ENCODE peak calls at places on chromosomes 12 and 14, in eight cellular contexts. Y is cardiac fibroblast; T is H54; A is GM20000; S is NCI-H2029; J is activated CD4-positive, alpha-beta T cell treated with anti-CD3 and anti-CD28 coated beads, Interleukin-2, amount 50 U/mL, for 1 hour; L is stomach; U is CD8-positive, alpha-beta memory T cell. Q is an unnamed sample.

GRCh38 chr12:62640910-62641448 is 174.4 kb downstream of the MON2 start:
- DNase-seq in Y (peak), T (peak), A (peak), S (no peak), J (no peak), L (no peak), U (no peak), Q (no peak)

GRCh38 chr14:69489495-69489894 is 5.0 kb downstream of the PLEKHD1 start:
- DNase-seq in Y (no peak), T (no peak), A (peak), S (no peak), J (no peak), L (no peak), U (no peak), Q (no peak)

GRCh38 chr12:50589650-50590435 is 85.1 kb downstream of the DIP2B start:
- DNase-seq in Y (peak), T (peak), A (no peak), S (no peak), J (no peak), L (no peak), U (peak), Q (no peak)

GRCh38 chr12:29287622-29288021 is 93.3 kb downstream of the ERGIC2 start:
- DNase-seq in Y (no peak), T (no peak), A (no peak), S (no peak), J (no peak), L (no peak), U (no peak), Q (no peak)

GRCh38 chr12:19129486-19130223 is at the start of gene PLEKHA5:
- DNase-seq in Y (peak), T (peak), A (peak), S (peak), J (peak), L (peak), U (peak), Q (peak)

GRCh38 chr12:92290881-92291280 is 145.2 kb upstream of the BTG1 start:
- DNase-seq in Y (no peak), T (no peak), A (no peak), S (peak), J (no peak), L (no peak), U (no peak), Q (no peak)

GRCh38 chr12:24600996-24601395 is 347.9 kb downstream of the BCAT1 start:
- DNase-seq in Y (peak), T (peak), A (no peak), S (no peak), J (no peak), L (no peak), U (no peak), Q (no peak)

GRCh38 chr12:130872179-130873096 is 572 bp downstream of the RAN start:
- DNase-seq in Y (peak), T (peak), A (peak), S (no peak), J (peak), L (peak), U (peak), Q (peak)

GRCh38 chr12:48000878-48001321 is 3.4 kb downstream of the COL2A1 start:
- DNase-seq in Y (peak), T (peak), A (no peak), S (peak), J (no peak), L (no peak), U (no peak), Q (peak)

GRCh38 chr12:11765817-11766794 is 116.6 kb downstream of the ETV6 start:
- DNase-seq in Y (peak), T (no peak), A (peak), S (no peak), J (peak), L (no peak), U (peak), Q (peak)

GRCh38 chr12:92927436-92928116 is 1.5 kb downstream of the EEA1 start:
- DNase-seq in Y (peak), T (no peak), A (peak), S (no peak), J (no peak), L (no peak), U (peak), Q (no peak)

GRCh38 chr12:114321524-114321923 is 84.4 kb downstream of the TBX5 start:
- DNase-seq in Y (no peak), T (no peak), A (no peak), S (no peak), J (no peak), L (no peak), U (no peak), Q (no peak)

GRCh38 chr14:105525861-105526780 is at the start of gene TMEM121:
- DNase-seq in Y (no peak), T (no peak), A (peak), S (no peak), J (no peak), L (no peak), U (peak), Q (no peak)

GRCh38 chr14:64965356-64966000 is 6.7 kb downstream of the RAB15 start:
- DNase-seq in Y (no peak), T (no peak), A (no peak), S (no peak), J (no peak), L (no peak), U (no peak), Q (no peak)

GRCh38 chr12:51056242-51056641 is 8.1 kb downstream of the LETMD1 start:
- DNase-seq in Y (peak), T (peak), A (no peak), S (no peak), J (no peak), L (no peak), U (no peak), Q (no peak)

GRCh38 chr14:68630081-68630571 is 162.7 kb downstream of the ZFP36L1 start:
- DNase-seq in Y (no peak), T (no peak), A (no peak), S (no peak), J (no peak), L (no peak), U (no peak), Q (no peak)

GRCh38 chr14:91897121-91897701 is 29.9 kb upstream of the TC2N start:
- DNase-seq in Y (peak), T (no peak), A (no peak), S (no peak), J (no peak), L (peak), U (no peak), Q (no peak)

GRCh38 chr12:30882706-30883105 is 43.8 kb upstream of the TSPAN11 start:
- DNase-seq in Y (peak), T (no peak), A (no peak), S (no peak), J (no peak), L (no peak), U (no peak), Q (no peak)

GRCh38 chr14:69666698-69667211 is 55.4 kb downstream of the SUSD6 start:
- DNase-seq in Y (peak), T (no peak), A (no peak), S (no peak), J (no peak), L (no peak), U (no peak), Q (no peak)

GRCh38 chr14:90836692-90837063 is 20.4 kb upstream of the TTC7B start:
- DNase-seq in Y (no peak), T (no peak), A (no peak), S (no peak), J (no peak), L (no peak), U (no peak), Q (no peak)

GRCh38 chr12:47267571-47267970 is 187.8 kb upstream of the AMIGO2 start:
- DNase-seq in Y (no peak), T (no peak), A (no peak), S (no peak), J (no peak), L (no peak), U (no peak), Q (no peak)

Q was measured in Peyer's patch.